ENCODE peak calls at places on chromosome 1, in five cellular contexts. L is KBM-7; B is stimulated activated CD4-positive, alpha-beta T cell treated with anti-CD3 and anti-CD28 coated beads, Interleukin-4, amount 100 ng/mL, for 1 hour; M is activated CD4-positive, alpha-beta T cell treated with anti-CD3 and anti-CD28 coated beads for 24 hours; X is BJ. E is an unnamed sample.

GRCh38 chr1:18776777-18777176 is 82.7 kb downstream of the TAS1R2 start:
- DNase-seq in L (no peak), B (no peak), M (no peak), X (no peak), E (no peak)

GRCh38 chr1:162732566-162733335 is 57.8 kb upstream of the HSD17B7 start:
- DNase-seq in L (no peak), B (no peak), M (no peak), X (no peak), E (peak)

GRCh38 chr1:204738506-204738905 is 53.0 kb upstream of the LRRN2 start:
- DNase-seq in L (no peak), B (no peak), M (no peak), X (no peak), E (no peak)

GRCh38 chr1:153352523-153352922 is 3.9 kb upstream of the PGLYRP4 start:
- DNase-seq in L (peak), B (peak), M (peak), X (no peak), E (peak)

GRCh38 chr1:25854554-25854953 is 4.7 kb downstream of the AUNIP start:
- DNase-seq in L (no peak), B (no peak), M (no peak), X (no peak), E (no peak)

GRCh38 chr1:228379165-228379460 is 27.5 kb downstream of the TRIM11 start:
- DNase-seq in L (no peak), B (no peak), M (no peak), X (no peak), E (peak)

GRCh38 chr1:167821969-167822685 is 91.8 kb downstream of the ADCY10 start:
- DNase-seq in L (peak), B (no peak), M (no peak), X (no peak), E (no peak)

GRCh38 chr1:8880068-8880676 is 1.7 kb upstream of the ENO1 start:
- DNase-seq in L (peak), B (no peak), M (peak), X (peak), E (peak)

GRCh38 chr1:88204768-88205167 is 479.3 kb upstream of the PKN2 start:
- DNase-seq in L (no peak), B (no peak), M (no peak), X (no peak), E (no peak)

GRCh38 chr1:85297855-85298629 is 21.6 kb upstream of the BCL10 start:
- DNase-seq in L (peak), B (peak), M (peak), X (peak), E (no peak)

GRCh38 chr1:176656257-176656995 is 193.5 kb downstream of the PAPPA2 start:
- DNase-seq in L (no peak), B (no peak), M (no peak), X (peak), E (no peak)

GRCh38 chr1:32764826-32765545 is 52.2 kb downstream of the YARS1 start:
- DNase-seq in L (no peak), B (no peak), M (no peak), X (no peak), E (no peak)

GRCh38 chr1:14996133-14997050 is 157.2 kb upstream of the TMEM51 start:
- DNase-seq in L (no peak), B (no peak), M (no peak), X (peak), E (no peak)

GRCh38 chr1:165376811-165377153 is 20.3 kb upstream of the LMX1A start:
- DNase-seq in L (no peak), B (no peak), M (no peak), X (no peak), E (no peak)

GRCh38 chr1:41378999-41379740 is 17.9 kb downstream of the FOXO6 start:
- DNase-seq in L (no peak), B (no peak), M (no peak), X (no peak), E (peak)

GRCh38 chr1:31763671-31764306 is 351 bp downstream of the ADGRB2 start:
- DNase-seq in L (no peak), B (peak), M (no peak), X (no peak), E (no peak)

GRCh38 chr1:95233321-95233736 is 681 bp upstream of the RWDD3 start:
- DNase-seq in L (no peak), B (no peak), M (no peak), X (no peak), E (peak)

GRCh38 chr1:115210302-115210711 is 121.0 kb upstream of the TSPAN2 start:
- DNase-seq in L (no peak), B (no peak), M (no peak), X (peak), E (no peak)

GRCh38 chr1:30881266-30882181 is 27.0 kb downstream of the SDC3 start:
- DNase-seq in L (no peak), B (no peak), M (no peak), X (no peak), E (no peak)

GRCh38 chr1:4673494-4673893 is 19.1 kb downstream of the AJAP1 start:
- DNase-seq in L (no peak), B (no peak), M (no peak), X (no peak), E (no peak)

GRCh38 chr1:20339811-20340457 is 49.3 kb downstream of the VWA5B1 start:
- DNase-seq in L (no peak), B (no peak), M (no peak), X (no peak), E (no peak)

GRCh38 chr1:115828101-115829022 is 12.6 kb downstream of the NHLH2 start:
- DNase-seq in L (no peak), B (peak), M (no peak), X (no peak), E (peak)

GRCh38 chr1:9010781-9011323 is 15.4 kb downstream of the SLC2A7 start:
- DNase-seq in L (no peak), B (no peak), M (no peak), X (no peak), E (peak)

GRCh38 chr1:205169248-205169647 is 42.3 kb downstream of the DSTYK start:
- DNase-seq in L (no peak), B (no peak), M (no peak), X (no peak), E (no peak)

GRCh38 chr1:119332626-119333025 is 36.0 kb upstream of the HAO2 start:
- DNase-seq in L (no peak), B (no peak), M (no peak), X (no peak), E (no peak)

GRCh38 chr1:218294531-218294930 is 9.4 kb downstream of the RRP15 start:
- DNase-seq in L (no peak), B (no peak), M (no peak), X (peak), E (no peak)

GRCh38 chr1:246483204-246483933 is 23.7 kb downstream of the SMYD3 start:
- DNase-seq in L (no peak), B (no peak), M (no peak), X (no peak), E (no peak)

GRCh38 chr1:18784523-18784833 is 75.0 kb downstream of the TAS1R2 start:
- DNase-seq in L (no peak), B (no peak), M (no peak), X (no peak), E (no peak)

GRCh38 chr1:24362982-24363614 is 43.9 kb downstream of the GRHL3 start:
- DNase-seq in L (no peak), B (no peak), M (no peak), X (peak), E (peak)

GRCh38 chr1:92755541-92756351 is 29.2 kb downstream of the EVI5 start:
- DNase-seq in L (no peak), B (no peak), M (no peak), X (no peak), E (peak)

GRCh38 chr1:10249808-10250457 is 39.6 kb downstream of the KIF1B start:
- DNase-seq in L (no peak), B (no peak), M (no peak), X (no peak), E (no peak)

GRCh38 chr1:240465531-240465940 is 146.4 kb downstream of the GREM2 start:
- DNase-seq in L (no peak), B (no peak), M (no peak), X (no peak), E (no peak)

GRCh38 chr1:113199718-113200455 is 126.9 kb downstream of the LRIG2 start:
- DNase-seq in L (peak), B (no peak), M (no peak), X (no peak), E (no peak)

GRCh38 chr1:107572674-107573205 is 392.2 kb downstream of the VAV3 start:
- DNase-seq in L (no peak), B (no peak), M (no peak), X (peak), E (peak)

E was measured in sigmoid colon.